ENCODE peak calls at places on chromosomes 1 and 21, in eight cellular contexts. R is CD8-positive, alpha-beta memory T cell; V is IMR-90; H is body of pancreas; L is heart left ventricle; X is brain microvascular endothelial cell; I is mesendoderm; S is endodermal cell. N is an unnamed sample.

GRCh38 chr21:32955307-32955937 is 70.3 kb upstream of the OLIG2 start:
- DNase-seq in R (no peak), V (no peak), H (no peak), L (no peak), X (no peak), I (no peak), S (peak; percentile 28), N (peak; percentile 5)

GRCh38 chr1:235049217-235049616 is 79.4 kb downstream of the TOMM20 start:
- DNase-seq in R (no peak), V (no peak), H (no peak), L (no peak), X (no peak), I (no peak), S (no peak), N (no peak)

GRCh38 chr1:94335950-94336349 is 82.2 kb upstream of the ABCD3 start:
- DNase-seq in R (no peak), V (peak; percentile 95), H (peak; percentile 90), L (peak; percentile 77), X (peak; percentile 88), I (peak; percentile 93), S (peak; percentile 86), N (peak; percentile 56)

GRCh38 chr21:16330340-16331319 is 600.8 kb downstream of the USP25 start:
- DNase-seq in R (no peak), V (peak; percentile 75), H (peak; percentile 56), L (no peak), X (peak; percentile 71), I (peak; percentile 81), S (no peak), N (no peak)

GRCh38 chr1:8625480-8625879 is 192.0 kb downstream of the RERE start:
- DNase-seq in R (no peak), V (no peak), H (no peak), L (no peak), X (no peak), I (no peak), S (no peak), N (no peak)

GRCh38 chr1:198809247-198809646 is 170.4 kb downstream of the PTPRC start:
- DNase-seq in R (no peak), V (peak; percentile 64), H (no peak), L (no peak), X (no peak), I (no peak), S (no peak), N (no peak)

GRCh38 chr1:241518447-241519307 is 878 bp downstream of the FH start:
- DNase-seq in R (no peak), V (peak; percentile 25), H (no peak), L (peak; percentile 24), X (peak; percentile 18), I (no peak), S (no peak), N (peak; percentile 52)

GRCh38 chr1:93111561-93111960 is 32.5 kb downstream of the MTF2 start:
- DNase-seq in R (no peak), V (peak; percentile 15), H (no peak), L (no peak), X (no peak), I (no peak), S (no peak), N (no peak)

GRCh38 chr1:22639286-22639685 is 2.9 kb downstream of the C1QA start:
- DNase-seq in R (no peak), V (peak; percentile 67), H (no peak), L (peak; percentile 31), X (peak; percentile 52), I (peak; percentile 89), S (peak; percentile 89), N (peak; percentile 18)

GRCh38 chr1:71236503-71236902 is 155.7 kb upstream of the ZRANB2 start:
- DNase-seq in R (no peak), V (no peak), H (no peak), L (no peak), X (no peak), I (no peak), S (no peak), N (no peak)

GRCh38 chr1:54608561-54609230 is 14.6 kb downstream of the FAM151A start:
- DNase-seq in R (no peak), V (no peak), H (no peak), L (no peak), X (no peak), I (no peak), S (no peak), N (no peak)

GRCh38 chr1:33640114-33640660 is 167.7 kb downstream of the ZSCAN20 start:
- DNase-seq in R (no peak), V (peak; percentile 20), H (no peak), L (no peak), X (no peak), I (no peak), S (no peak), N (peak; percentile 60)

DNA sequence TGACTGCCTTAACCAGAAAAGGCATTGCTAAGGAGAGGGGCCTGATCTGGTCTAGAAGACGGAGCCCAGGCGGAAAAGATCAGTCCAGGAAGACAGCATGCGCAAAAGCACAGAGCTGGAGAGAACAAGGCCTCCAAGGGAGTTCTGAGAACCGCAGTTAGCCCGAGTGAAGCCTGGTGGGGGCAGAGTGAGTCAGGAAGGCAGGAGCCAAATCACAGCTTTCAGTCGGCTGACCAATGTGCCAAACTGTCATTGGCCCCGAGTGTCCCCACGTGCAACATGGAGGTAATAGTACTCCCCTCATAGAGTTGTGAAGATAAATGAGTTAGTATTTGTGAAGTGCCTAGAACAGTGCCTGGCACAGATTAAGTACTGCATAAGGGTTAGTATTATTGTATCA is 1.2 kb upstream of the TSPAN2 start:
- DNase-seq in R (no peak), V (peak; percentile 78), H (peak; percentile 35), L (peak; percentile 29), X (peak; percentile 56), I (peak; percentile 53), S (peak; percentile 79), N (no peak)
- H3K4me3 ChIP-seq in R (no peak overlapping the region), V (no peak overlapping the region), H (no peak overlapping the region), L (no peak overlapping the region), X (no peak overlapping the region), I (no peak overlapping the region), S (peak overlapping the region; percentile 86), N (no peak overlapping the region)

GRCh38 chr1:185733818-185734709 is at the start of gene HMCN1:
- DNase-seq in R (no peak), V (peak; percentile 65), H (peak; percentile 63), L (peak; percentile 84), X (peak; percentile 34), I (peak; percentile 94), S (peak; percentile 95), N (peak; percentile 57)
- H3K4me3 ChIP-seq in R (peak within 1 kb of the TSS; percentile 3), V (peak within 1 kb of the TSS; percentile 74), H (no peak within 1 kb of the TSS), L (peak within 1 kb of the TSS; percentile 63), X (peak within 1 kb of the TSS; percentile 64), I (peak within 1 kb of the TSS; percentile 79), S (peak within 1 kb of the TSS; percentile 75), N (peak within 1 kb of the TSS; percentile 45)

GRCh38 chr21:37915941-37916794 is at the start of gene KCNJ6:
- DNase-seq in R (no peak), V (peak; percentile 52), H (peak; percentile 33), L (peak; percentile 21), X (peak; percentile 25), I (peak; percentile 85), S (peak; percentile 93), N (peak; percentile 51)

GRCh38 chr21:37915516-37915915 is 741 bp downstream of the KCNJ6 start:
- DNase-seq in R (no peak), V (no peak), H (no peak), L (no peak), X (no peak), I (peak; percentile 7), S (no peak), N (no peak)

GRCh38 chr21:37914211-37914900 is 1.9 kb downstream of the KCNJ6 start:
- DNase-seq in R (no peak), V (peak; percentile 22), H (no peak), L (peak; percentile 25), X (peak; percentile 3), I (peak; percentile 71), S (peak; percentile 95), N (no peak)

GRCh38 chr21:37909936-37910335 is 6.3 kb downstream of the KCNJ6 start:
- DNase-seq in R (no peak), V (no peak), H (no peak), L (no peak), X (no peak), I (peak; percentile 16), S (no peak), N (no peak)

DNA sequence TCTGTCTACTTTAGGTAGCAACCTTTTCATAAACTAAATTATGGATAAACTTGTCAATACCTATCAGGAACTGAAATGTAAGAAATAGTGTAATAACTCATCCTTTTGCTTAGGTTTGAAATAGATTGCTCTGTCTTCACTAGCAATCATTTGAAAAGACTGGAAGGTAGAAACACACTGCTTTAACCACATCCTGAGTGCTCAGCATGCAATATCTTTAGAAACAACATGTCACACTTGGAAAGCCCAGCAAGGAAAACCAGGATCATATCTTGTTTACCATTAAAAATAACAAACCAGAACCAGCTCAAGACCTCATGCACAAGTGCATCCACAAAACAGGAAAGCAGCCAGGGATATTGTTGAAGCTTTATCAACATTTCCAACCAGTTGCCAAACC is 3.6 kb downstream of the KCNJ6 start:
- DNase-seq in R (no peak), V (no peak), H (no peak), L (no peak), X (no peak), I (no peak), S (no peak), N (no peak)
- H3K4me3 ChIP-seq in R (no peak overlapping the region), V (no peak overlapping the region), H (no peak overlapping the region), L (no peak overlapping the region), X (no peak overlapping the region), I (no peak overlapping the region), S (no peak overlapping the region), N (no peak overlapping the region)

DNA sequence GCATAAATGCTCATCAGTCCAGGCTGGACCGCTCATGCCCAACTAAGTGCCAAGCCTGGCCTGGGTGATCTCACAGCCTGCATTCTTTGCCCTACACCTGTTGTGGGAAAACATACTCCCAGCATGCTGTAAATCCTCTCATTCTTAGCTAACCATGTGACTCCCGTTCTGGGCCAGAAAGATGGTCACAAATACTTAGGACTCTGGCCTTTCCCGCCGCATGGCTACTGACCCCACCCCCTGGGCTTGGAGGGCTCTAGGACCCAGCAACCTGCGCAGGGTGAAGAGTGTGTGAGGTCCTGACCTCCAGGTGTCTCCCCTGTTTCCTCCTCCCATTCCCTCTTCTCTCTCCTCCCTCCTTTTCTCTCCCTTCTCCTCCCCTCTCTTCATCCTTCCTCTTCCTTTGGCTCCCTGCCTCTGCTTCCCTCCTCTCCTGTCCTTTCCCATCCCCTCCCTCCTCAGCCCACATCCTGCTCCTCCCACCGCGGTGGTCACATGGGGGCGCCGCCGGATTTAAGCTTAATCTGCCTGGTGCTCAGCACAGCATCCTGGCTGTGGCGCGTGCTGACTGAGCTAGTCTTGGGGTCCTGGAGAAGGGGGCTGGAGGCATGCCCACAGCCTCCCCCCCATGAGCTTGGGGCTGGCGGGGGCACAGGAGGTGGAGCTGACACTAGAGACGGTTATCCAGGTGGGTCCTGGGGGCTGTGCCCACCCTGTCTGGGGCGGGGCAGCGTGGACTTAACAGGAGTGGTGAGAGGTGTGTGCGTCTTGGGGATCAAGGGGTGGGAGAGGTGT is at the start of gene CROCC:
- DNase-seq in R (peak; percentile 31), V (no peak), H (peak; percentile 85), L (peak; percentile 33), X (peak; percentile 37), I (peak; percentile 95), S (peak; percentile 98), N (peak; percentile 32)
- H3K4me3 ChIP-seq in R (peak within 1 kb of the TSS; percentile 30), V (no peak within 1 kb of the TSS), H (no peak within 1 kb of the TSS), L (no peak within 1 kb of the TSS), X (peak within 1 kb of the TSS; percentile 37), I (peak within 1 kb of the TSS; percentile 17), S (peak within 1 kb of the TSS; percentile 76), N (no peak within 1 kb of the TSS)

N was measured in MG63.